ENCODE peak calls at places on chromosomes 12 and 14, in six cellular contexts. I is stimulated activated naive CD4-positive, alpha-beta T cell treated with Interleukin-2 at 50 U/mL for 16 hours; Y is heart left ventricle; W is EL; A is CD8-positive, alpha-beta memory T cell; B is iPS DF 19.7. C is an unnamed sample.

GRCh38 chr14:104882991-104883660 is 18.1 kb downstream of the CEP170B start:
- DNase-seq in I (no peak), Y (no peak), W (no peak), A (no peak), B (no peak), C (no peak)

GRCh38 chr12:95643251-95643650 is 92.0 kb upstream of the USP44 start:
- DNase-seq in I (no peak), Y (no peak), W (no peak), A (no peak), B (no peak), C (no peak)

GRCh38 chr14:22572562-22573058 is 16.4 kb downstream of the DAD1 start:
- DNase-seq in I (no peak), Y (no peak), W (peak; percentile 36), A (no peak), B (no peak), C (no peak)

GRCh38 chr12:127363392-127363791 is 903.6 kb upstream of the TMEM132C start:
- DNase-seq in I (no peak), Y (no peak), W (peak; percentile 37), A (no peak), B (no peak), C (peak; percentile 36)

GRCh38 chr14:79708426-79708825 is 502.9 kb downstream of the DIO2 start:
- DNase-seq in I (no peak), Y (no peak), W (no peak), A (no peak), B (no peak), C (no peak)

GRCh38 chr12:16359512-16360491 is 12.4 kb downstream of the MGST1 start:
- DNase-seq in I (no peak), Y (peak; percentile 20), W (peak; percentile 47), A (no peak), B (peak; percentile 28), C (peak; percentile 74)

GRCh38 chr14:96267336-96267735 is 11.3 kb downstream of the BDKRB1 start:
- DNase-seq in I (no peak), Y (no peak), W (peak; percentile 94), A (no peak), B (no peak), C (no peak)

GRCh38 chr14:77276959-77277358 is 6.0 kb upstream of the NGB start:
- DNase-seq in I (no peak), Y (no peak), W (no peak), A (no peak), B (no peak), C (no peak)

GRCh38 chr12:50072198-50072907 is 12.8 kb upstream of the SMARCD1 start:
- DNase-seq in I (no peak), Y (no peak), W (no peak), A (no peak), B (no peak), C (no peak)

GRCh38 chr12:15322164-15323054 is at the start of gene PTPRO:
- DNase-seq in I (no peak), Y (no peak), W (peak; percentile 8), A (no peak), B (peak; percentile 7), C (peak; percentile 72)

GRCh38 chr14:77409131-77409533 is 14.2 kb downstream of the NOXRED1 start:
- DNase-seq in I (no peak), Y (no peak), W (peak; percentile 6), A (no peak), B (no peak), C (peak; percentile 36)

GRCh38 chr12:2335517-2335916 is 282.7 kb downstream of the CACNA1C start:
- DNase-seq in I (no peak), Y (no peak), W (peak; percentile 64), A (no peak), B (no peak), C (no peak)

GRCh38 chr14:44820230-44820964 is 141.3 kb downstream of the KLHL28 start:
- DNase-seq in I (no peak), Y (no peak), W (no peak), A (no peak), B (no peak), C (peak; percentile 18)

GRCh38 chr14:91413547-91414474 is 3.8 kb downstream of the CCDC88C start:
- DNase-seq in I (peak; percentile 25), Y (no peak), W (no peak), A (peak; percentile 58), B (peak; percentile 92), C (peak; percentile 15)

GRCh38 chr12:43289412-43289811 is 262.6 kb downstream of the ADAMTS20 start:
- DNase-seq in I (no peak), Y (no peak), W (peak; percentile 20), A (no peak), B (no peak), C (no peak)